ENCODE peak calls at places on chromosomes 4 and X, in four cellular contexts. D is HepG2, M is K562, W is SK-N-SH. I is an unnamed sample.

GRCh38 chr4:41366911-41367517 is 110.3 kb downstream of the UCHL1 start:
- DNase-seq in D (no peak), M (no peak), W (no peak), I (no peak)

GRCh38 chrX:72269671-72270251 is 7.3 kb downstream of the RPS4X start:
- DNase-seq in D (no peak), M (no peak), W (no peak), I (no peak)

GRCh38 chrX:139094671-139095592 is 383.4 kb upstream of the FGF13 start:
- DNase-seq in D (no peak), M (no peak), W (no peak), I (no peak)

GRCh38 chr4:86184216-86184915 is 175.5 kb downstream of the MAPK10 start:
- DNase-seq in D (no peak), M (no peak), W (no peak), I (no peak)

GRCh38 chrX:13419276-13419675 is 99.4 kb upstream of the ATXN3L start:
- DNase-seq in D (no peak), M (no peak), W (no peak), I (no peak)

GRCh38 chrX:132058975-132059374 is 35.9 kb downstream of the STK26 start:
- DNase-seq in D (no peak), M (no peak), W (no peak), I (no peak)

GRCh38 chr4:150769235-150769634 is 187.3 kb downstream of the MAB21L2 start:
- DNase-seq in D (peak; percentile 67), M (peak; percentile 16), W (no peak), I (no peak)

GRCh38 chr4:173506780-173507211 is 23.2 kb downstream of the HAND2 start:
- DNase-seq in D (no peak), M (no peak), W (peak; percentile 76), I (no peak)

GRCh38 chr4:10982305-10982704 is 297.7 kb upstream of the CLNK start:
- DNase-seq in D (no peak), M (no peak), W (no peak), I (no peak)

GRCh38 chr4:14184265-14184664 is 556.7 kb upstream of the BOD1L1 start:
- DNase-seq in D (no peak), M (no peak), W (peak; percentile 33), I (no peak)

GRCh38 chrX:47247206-47247998 is 14.6 kb downstream of the USP11 start:
- DNase-seq in D (no peak), M (no peak), W (peak; percentile 8), I (no peak)

GRCh38 chr4:156638925-156639605 is 332.5 kb downstream of the PDGFC start:
- DNase-seq in D (no peak), M (no peak), W (no peak), I (no peak)

GRCh38 chr4:83112239-83112638 is 2.3 kb downstream of the PLAC8 start:
- DNase-seq in D (peak; percentile 12), M (no peak), W (no peak), I (peak; percentile 86)

GRCh38 chr4:174120446-174121142 is 162.9 kb downstream of the FBXO8 start:
- DNase-seq in D (peak; percentile 62), M (peak; percentile 59), W (peak; percentile 69), I (no peak)

GRCh38 chrX:23902419-23902818 is 5.3 kb downstream of the APOO start:
- DNase-seq in D (peak; percentile 50), M (peak; percentile 18), W (peak; percentile 53), I (no peak)

GRCh38 chr4:27692098-27692679 is 831.5 kb downstream of the STIM2 start:
- DNase-seq in D (peak; percentile 28), M (no peak), W (peak; percentile 15), I (no peak)

GRCh38 chrX:63330681-63331080 is 20.5 kb downstream of the SPIN4 start:
- DNase-seq in D (no peak), M (no peak), W (no peak), I (no peak)

GRCh38 chr4:14848210-14848609 is 154.1 kb upstream of the CPEB2 start:
- DNase-seq in D (no peak), M (no peak), W (no peak), I (no peak)

GRCh38 chrX:69291111-69291510 is 125.9 kb upstream of the PJA1 start:
- DNase-seq in D (no peak), M (no peak), W (no peak), I (no peak)

GRCh38 chr4:28360681-28361080 is 1500.0 kb downstream of the STIM2 start:
- DNase-seq in D (no peak), M (no peak), W (no peak), I (no peak)

GRCh38 chrX:11619426-11619825 is 46.3 kb downstream of the ARHGAP6 start:
- DNase-seq in D (no peak), M (no peak), W (no peak), I (no peak)

GRCh38 chr4:48244665-48245064 is 25.0 kb downstream of the TEC start:
- DNase-seq in D (no peak), M (no peak), W (no peak), I (no peak)

GRCh38 chr4:76799139-76799538 is 98.8 kb downstream of the SOWAHB start:
- DNase-seq in D (no peak), M (no peak), W (no peak), I (no peak)

GRCh38 chrX:138925330-138925729 is 213.8 kb upstream of the FGF13 start:
- DNase-seq in D (no peak), M (peak; percentile 59), W (no peak), I (no peak)

GRCh38 chr4:159719531-159719930 is 616.7 kb downstream of the RAPGEF2 start:
- DNase-seq in D (no peak), M (no peak), W (no peak), I (no peak)

GRCh38 chrX:135086197-135086854 is 34.0 kb downstream of the ETDB start:
- DNase-seq in D (peak; percentile 39), M (peak; percentile 50), W (peak; percentile 54), I (peak; percentile 15)

GRCh38 chrX:133527415-133527814 is 112.1 kb upstream of the GPC4 start:
- DNase-seq in D (no peak), M (no peak), W (no peak), I (no peak)

GRCh38 chr4:117676153-117676552 is 358.1 kb upstream of the NDST3 start:
- DNase-seq in D (no peak), M (no peak), W (peak; percentile 11), I (no peak)

GRCh38 chrX:149259241-149259640 is 245.9 kb downstream of the IDS start:
- DNase-seq in D (no peak), M (no peak), W (no peak), I (no peak)

DNA sequence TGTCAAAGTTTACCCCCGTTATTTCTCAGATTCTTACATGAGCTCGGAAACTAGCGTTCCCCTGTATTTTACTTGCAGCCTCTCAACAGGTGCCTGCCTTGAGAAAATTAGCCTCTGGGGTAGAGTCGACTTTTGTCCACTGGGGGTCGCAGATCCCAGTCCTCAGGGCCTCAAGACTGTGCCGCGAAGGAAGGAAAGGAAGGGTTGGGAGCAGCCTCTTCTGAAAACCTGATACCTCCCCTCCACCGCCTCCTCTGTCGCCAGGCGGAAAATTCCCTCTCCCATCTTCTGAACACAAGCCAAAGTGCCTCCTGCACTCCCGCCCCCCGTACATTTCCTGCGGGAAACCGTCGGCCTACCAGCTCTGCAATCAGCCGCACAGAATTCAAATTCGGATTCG is 44.4 kb upstream of the TMSB15B start:
- DNase-seq in D (no peak), M (peak; percentile 37), W (peak; percentile 70), I (no peak)
- TF ChIP-seq CHD2 in D (no peak), M (no peak), W (no peak), I (no peak)

GRCh38 chr4:182920676-182921075 is 3.5 kb upstream of the DCTD start:
- DNase-seq in D (no peak), M (no peak), W (no peak), I (no peak)

GRCh38 chr4:182918791-182919302 is 1.7 kb upstream of the DCTD start:
- DNase-seq in D (no peak), M (no peak), W (no peak), I (peak; percentile 40)

GRCh38 chr4:182917182-182918043 is at the start of gene DCTD:
- DNase-seq in D (peak; percentile 65), M (peak; percentile 84), W (peak; percentile 91), I (no peak)

GRCh38 chr4:182916483-182917181 is 554 bp downstream of the DCTD start:
- DNase-seq in D (no peak), M (peak; percentile 40), W (no peak), I (no peak)

DNA sequence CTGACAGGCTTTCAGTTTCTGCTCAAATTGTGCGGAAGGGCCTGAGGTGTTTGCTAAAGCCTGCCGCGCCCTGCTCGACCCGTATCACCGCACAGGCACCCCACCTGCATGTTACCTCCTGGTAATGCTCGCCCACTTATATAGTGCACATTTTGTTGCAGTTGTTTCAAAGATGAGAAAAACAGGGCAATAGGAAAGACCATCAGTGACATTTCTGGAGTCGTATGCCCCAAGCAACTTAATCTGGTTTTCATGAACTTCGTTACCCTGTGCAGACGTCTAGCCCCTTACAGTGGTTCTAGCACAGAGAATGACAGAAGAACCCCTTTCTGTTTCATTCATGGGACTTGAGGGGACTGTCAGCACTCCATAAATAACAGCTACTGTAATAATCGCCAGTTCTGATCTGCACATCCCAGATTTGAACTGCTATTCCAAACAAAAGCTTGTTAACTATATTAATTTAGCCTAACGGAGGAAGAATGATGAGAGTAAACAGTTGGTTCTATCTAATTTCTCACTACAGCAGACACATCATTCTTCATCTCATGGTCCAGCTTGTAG is 940 bp upstream of the DCTD start:
- DNase-seq in D (no peak), M (no peak), W (no peak), I (peak; percentile 65)
- TF ChIP-seq POLR2AphosphoS5 in D (no peak), M (no peak), W (no peak), I (peak; percentile 56)

GRCh38 chr4:7237863-7238262 is 45.5 kb downstream of the SORCS2 start:
- DNase-seq in D (no peak), M (no peak), W (no peak), I (no peak)
- TF ChIP-seq ZBTB33 in D (no peak), M (no peak), W (no peak), I (no peak)

DNA sequence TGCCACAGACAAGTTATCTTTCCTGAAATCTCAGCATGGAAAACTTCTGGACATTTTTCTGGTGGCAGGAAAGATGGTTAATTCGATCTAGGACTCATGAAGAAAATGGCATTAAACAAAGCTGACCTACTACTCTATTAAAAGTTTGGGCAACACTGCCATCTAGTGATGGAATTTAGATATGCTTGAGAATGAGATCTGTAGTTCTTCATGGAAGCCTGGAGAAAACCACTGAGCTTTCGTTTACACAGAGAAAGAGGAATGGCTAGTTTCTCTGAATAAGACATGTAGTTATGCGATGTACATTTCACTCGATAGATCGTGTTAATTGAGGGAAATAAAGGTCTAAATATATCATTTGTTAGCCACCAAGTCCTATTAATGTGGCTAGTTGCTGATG is 51.7 kb upstream of the CHRDL1 start:
- DNase-seq in D (peak; percentile 32), M (peak; percentile 36), W (peak; percentile 54), I (peak; percentile 23)
- TF ChIP-seq CHD2 in D (no peak), M (no peak), W (no peak), I (no peak)

I was measured in GM12878.